ENCODE peak calls at places on chromosomes 13 and 19, in six cellular contexts. K, A, Q, M, J and U are unnamed samples.

GRCh38 chr13:109700176-109700575 is 86.2 kb downstream of the IRS2 start:
- DNase-seq in M (peak; percentile 78), A (peak; percentile 81), K (no peak), Q (no peak), J (peak; percentile 38), U (no peak)

GRCh38 chr19:2337329-2337707 is 8.8 kb downstream of the SPPL2B start:
- DNase-seq in K (peak; percentile 89), A (no peak), J (peak; percentile 60), M (no peak), Q (no peak), U (peak; percentile 55)

GRCh38 chr19:737591-738093 is 13.3 kb upstream of the MISP start:
- DNase-seq in Q (peak; percentile 51), A (no peak), M (peak; percentile 59), J (peak; percentile 56), K (peak; percentile 87), U (peak; percentile 51)

GRCh38 chr19:15195381-15195964 is 5.3 kb downstream of the NOTCH3 start:
- DNase-seq in Q (no peak), A (peak; percentile 86), K (peak; percentile 93), J (no peak), M (peak; percentile 67), U (peak; percentile 41)

GRCh38 chr13:99119686-99120085 is 81.0 kb upstream of the UBAC2 start:
- DNase-seq in K (no peak), A (no peak), Q (no peak), J (no peak), M (no peak), U (no peak)

GRCh38 chr13:36447501-36447900 is 15.2 kb downstream of the CCNA1 start:
- DNase-seq in M (no peak), A (no peak), Q (no peak), K (no peak), J (no peak), U (no peak)

GRCh38 chr13:38763446-38764381 is 76.8 kb downstream of the FREM2 start:
- DNase-seq in J (no peak), A (no peak), K (peak; percentile 85), Q (peak; percentile 22), M (no peak), U (peak; percentile 69)

GRCh38 chr13:43686557-43686956 is 100.2 kb downstream of the ENOX1 start:
- DNase-seq in A (no peak), J (no peak), Q (peak; percentile 16), K (no peak), M (peak; percentile 27), U (no peak)

GRCh38 chr19:17159466-17160393 is 55.4 kb upstream of the USE1 start:
- DNase-seq in M (no peak), J (no peak), K (peak; percentile 92), A (no peak), Q (peak; percentile 93), U (no peak)

GRCh38 chr19:33685541-33685940 is 63.8 kb downstream of the CHST8 start:
- DNase-seq in A (peak; percentile 43), J (no peak), K (no peak), Q (no peak), M (no peak), U (no peak)

GRCh38 chr19:55600336-55601028 is 394 bp downstream of the ZNF524 start:
- DNase-seq in J (no peak), Q (peak; percentile 54), A (no peak), K (peak; percentile 94), M (no peak), U (peak; percentile 89)

GRCh38 chr19:16180611-16181010 is 4.6 kb upstream of the FAM32A start:
- DNase-seq in A (no peak), K (peak; percentile 54), J (no peak), Q (peak; percentile 68), M (no peak), U (no peak)

GRCh38 chr13:91347996-91348905 is 764 bp downstream of the MIR17HG start:
- DNase-seq in Q (no peak), A (peak; percentile 83), M (peak; percentile 50), K (no peak), J (peak; percentile 62), U (peak; percentile 53)

GRCh38 chr13:32622827-32623226 is 36.6 kb downstream of the PDS5B start:
- DNase-seq in A (no peak), K (no peak), M (no peak), Q (no peak), J (no peak), U (no peak)

GRCh38 chr13:110348751-110349150 is 41.7 kb downstream of the COL4A2 start:
- DNase-seq in A (no peak), Q (no peak), K (no peak), J (no peak), M (no peak), U (no peak)

GRCh38 chr19:24062222-24062621 is 24.8 kb upstream of the ZNF254 start:
- DNase-seq in K (no peak), A (no peak), Q (no peak), M (no peak), J (no peak), U (no peak)

GRCh38 chr13:80132741-80133601 is 208.0 kb downstream of the SPRY2 start:
- DNase-seq in M (peak; percentile 32), A (peak; percentile 72), J (peak; percentile 17), K (peak; percentile 28), Q (no peak), U (peak; percentile 35)

GRCh38 chr19:35718345-35719041 is 690 bp downstream of the KMT2B start:
- DNase-seq in Q (no peak), A (peak; percentile 83), M (peak; percentile 49), K (peak; percentile 37), J (peak; percentile 70), U (no peak)

GRCh38 chr19:497861-498590 is 1.7 kb downstream of the MADCAM1 start:
- DNase-seq in M (no peak), A (no peak), Q (no peak), J (no peak), K (peak; percentile 37), U (no peak)

GRCh38 chr13:47545630-47546029 is 455.4 kb downstream of the SUCLA2 start:
- DNase-seq in K (no peak), Q (no peak), J (no peak), M (no peak), A (no peak), U (no peak)

GRCh38 chr19:12872941-12873890 is 8.0 kb downstream of the DNASE2 start:
- DNase-seq in Q (peak; percentile 90), K (peak; percentile 97), A (peak; percentile 82), J (peak; percentile 91), M (no peak), U (no peak)

GRCh38 chr19:13155472-13156284 is 5.5 kb downstream of the IER2 start:
- DNase-seq in K (peak; percentile 93), M (peak; percentile 86), A (peak; percentile 91), Q (peak; percentile 71), J (peak; percentile 83), U (peak; percentile 60)

GRCh38 chr13:25468330-25469178 is 96.8 kb downstream of the ATP8A2 start:
- DNase-seq in Q (no peak), A (no peak), M (no peak), K (peak; percentile 73), J (no peak), U (no peak)

GRCh38 chr13:27791146-27791900 is 960 bp upstream of the GSX1 start:
- DNase-seq in Q (no peak), A (no peak), K (peak; percentile 31), M (no peak), J (no peak), U (no peak)

GRCh38 chr13:38350114-38350617 is 515 bp downstream of the UFM1 start:
- DNase-seq in M (peak; percentile 46), Q (no peak), A (peak; percentile 88), J (peak; percentile 58), K (peak; percentile 51), U (peak; percentile 58)

GRCh38 chr19:30064021-30064699 is 122.1 kb downstream of the URI1 start:
- DNase-seq in A (peak; percentile 37), M (no peak), Q (no peak), K (no peak), J (no peak), U (no peak)

GRCh38 chr13:68584776-68585175 is 1354.6 kb upstream of the PCDH9 start:
- DNase-seq in M (no peak), Q (no peak), K (no peak), A (no peak), J (no peak), U (no peak)

GRCh38 chr19:41324921-41325639 is 15.1 kb downstream of the CCDC97 start:
- DNase-seq in Q (no peak), A (peak; percentile 78), J (peak; percentile 80), M (peak; percentile 82), K (peak; percentile 79), U (no peak)
- H3K4me1 ChIP-seq in Q (peaks cover 41% of the 10 kb centered on the region), A (peaks cover 85% of the 10 kb centered on the region), J (peaks cover 36% of the 10 kb centered on the region), M (peaks cover 82% of the 10 kb centered on the region), K (peaks cover 52% of the 10 kb centered on the region), U (no peaks in the 10 kb centered on the region)

DNA sequence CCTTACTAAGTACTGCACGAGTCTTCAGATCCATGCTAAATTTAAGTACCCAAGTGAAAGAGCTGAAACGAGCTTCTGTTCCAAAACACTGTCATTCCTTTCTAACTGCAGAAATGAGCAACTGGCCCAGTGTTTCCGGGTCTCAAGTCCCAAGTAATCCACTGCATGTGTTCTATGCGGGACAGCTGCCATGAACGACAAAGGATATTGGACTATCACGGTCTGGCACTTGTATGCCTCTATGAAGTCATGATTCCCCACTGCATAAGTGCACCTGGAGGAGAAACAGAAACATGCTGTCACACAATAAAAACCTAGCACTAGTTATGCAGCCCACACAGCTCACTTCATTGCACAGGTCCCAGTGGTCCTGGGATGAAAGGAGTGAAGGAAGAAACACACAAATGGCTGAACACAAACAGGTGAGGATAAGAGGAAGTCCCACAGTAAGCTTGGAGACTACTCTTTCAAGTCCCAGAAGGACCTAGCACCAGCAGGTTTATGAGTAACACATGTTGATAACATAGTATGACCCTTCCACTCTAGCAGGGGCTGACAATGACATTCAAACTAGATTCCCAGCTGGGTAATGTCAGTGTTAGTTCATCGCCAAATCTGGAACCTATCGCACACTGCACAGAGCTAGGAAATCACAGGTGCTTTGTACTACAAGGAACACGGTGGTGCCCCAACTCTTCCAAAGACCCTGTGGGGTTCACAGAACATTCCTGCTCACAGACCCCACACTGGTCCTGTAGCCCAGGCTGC is 11.3 kb downstream of the PCID2 start:
- DNase-seq in M (no peak), J (no peak), K (no peak), Q (no peak), A (no peak), U (no peak)
- H3K36me3 ChIP-seq in M (peaks cover 31% of the 10 kb centered on the region), J (no peaks in the 10 kb centered on the region), K (peaks cover 45% of the 10 kb centered on the region), Q (peaks cover 77% of the 10 kb centered on the region), A (peaks cover 81% of the 10 kb centered on the region), U (peaks cover 72% of the 10 kb centered on the region)

GRCh38 chr13:40565282-40566148 is 100.9 kb downstream of the FOXO1 start:
- DNase-seq in M (no peak), A (no peak), Q (no peak), K (no peak), J (no peak), U (no peak)
- H3K4me1 ChIP-seq in M (peaks cover 100% of the 10 kb centered on the region), A (peaks cover 57% of the 10 kb centered on the region), Q (no peaks in the 10 kb centered on the region), K (peaks cover 68% of the 10 kb centered on the region), J (peaks cover 47% of the 10 kb centered on the region), U (peaks cover 22% of the 10 kb centered on the region)

GRCh38 chr19:46725036-46725820 is 8.3 kb upstream of the PRKD2 start:
- DNase-seq in A (peak; percentile 52), J (no peak), K (no peak), Q (no peak), M (no peak), U (no peak)
- H3K36me3 ChIP-seq in A (peaks cover 98% of the 10 kb centered on the region), J (no peaks in the 10 kb centered on the region), K (peaks cover 15% of the 10 kb centered on the region), Q (peaks cover 96% of the 10 kb centered on the region), M (peaks cover 54% of the 10 kb centered on the region), U (peaks cover 90% of the 10 kb centered on the region)